ENCODE peak calls at places on chromosome 3, in nine cellular contexts. Z, A, F, L, Y, O, R, Q and G are unnamed samples.

GRCh38 chr3:180117381-180118163 is 80.8 kb upstream of the PEX5L start:
- DNase-seq in Z (no peak), A (no peak), F (no peak), L (no peak), Y (no peak), O (no peak), R (no peak), Q (no peak), G (no peak)

GRCh38 chr3:39638286-39638685 is 170.8 kb downstream of the MOBP start:
- DNase-seq in Z (no peak), A (no peak), F (no peak), L (peak), Y (no peak), O (peak), R (peak), Q (no peak), G (no peak)

GRCh38 chr3:57778499-57778898 is 22.4 kb downstream of the SLMAP start:
- DNase-seq in Z (no peak), A (no peak), F (no peak), L (no peak), Y (no peak), O (peak), R (no peak), Q (no peak), G (no peak)

GRCh38 chr3:127671523-127672428 is 976 bp upstream of the ABTB1 start:
- DNase-seq in Z (peak), A (no peak), F (peak), L (no peak), Y (peak), O (no peak), R (no peak), Q (no peak), G (no peak)

GRCh38 chr3:138051946-138052802 is 42.2 kb downstream of the CLDN18 start:
- DNase-seq in Z (no peak), A (peak), F (peak), L (peak), Y (peak), O (peak), R (peak), Q (peak), G (no peak)

GRCh38 chr3:39637807-39638206 is 170.3 kb downstream of the MOBP start:
- DNase-seq in Z (no peak), A (no peak), F (no peak), L (peak), Y (peak), O (peak), R (peak), Q (no peak), G (no peak)

GRCh38 chr3:16461463-16462245 is 51.8 kb downstream of the RFTN1 start:
- DNase-seq in Z (no peak), A (no peak), F (no peak), L (no peak), Y (no peak), O (no peak), R (no peak), Q (no peak), G (no peak)

GRCh38 chr3:182364323-182364722 is 429.0 kb upstream of the ATP11B start:
- DNase-seq in Z (no peak), A (no peak), F (no peak), L (no peak), Y (no peak), O (no peak), R (no peak), Q (no peak), G (no peak)

GRCh38 chr3:139107424-139108252 is 62.9 kb upstream of the PRR23C start:
- DNase-seq in Z (no peak), A (no peak), F (no peak), L (no peak), Y (no peak), O (no peak), R (no peak), Q (no peak), G (no peak)

GRCh38 chr3:96813820-96814580 is 394 bp upstream of the EPHA6 start:
- DNase-seq in Z (peak), A (peak), F (peak), L (peak), Y (peak), O (peak), R (peak), Q (peak), G (peak)

DNA sequence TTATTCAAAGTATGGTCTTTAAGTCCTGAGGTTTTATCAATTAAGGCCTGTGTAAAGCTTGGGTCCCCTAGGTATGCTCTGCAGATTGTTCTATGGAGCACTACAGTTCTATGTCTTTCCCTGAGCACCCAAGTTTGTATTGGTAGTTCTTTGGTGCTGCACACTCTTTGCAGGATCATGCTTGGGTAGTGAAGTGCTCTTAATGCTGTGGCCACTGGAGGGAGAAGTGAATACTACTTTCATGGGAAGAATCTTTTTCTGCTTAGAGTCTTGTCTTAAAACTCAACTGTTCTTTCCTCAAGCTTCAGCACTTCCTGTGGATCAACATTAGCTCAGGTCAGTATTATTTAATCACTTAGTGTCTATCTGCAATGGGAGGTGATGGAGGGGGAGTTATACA is 93.6 kb upstream of the CFAP20DC start:
- DNase-seq in Z (no peak), A (no peak), F (no peak), L (peak), Y (no peak), O (peak), R (no peak), Q (no peak), G (no peak)
- TF ChIP-seq CTCF in Z (no peak), A (peak), F (no peak), L (peak), Y (no peak), O (no peak), R (no peak), Q (no peak), G (peak)

GRCh38 chr3:43086460-43087165 is 19.3 kb downstream of the POMGNT2 start:
- DNase-seq in Z (no peak), A (no peak), F (no peak), L (peak), Y (no peak), O (no peak), R (no peak), Q (no peak), G (no peak)

GRCh38 chr3:43089081-43089480 is 16.8 kb downstream of the POMGNT2 start:
- DNase-seq in Z (no peak), A (no peak), F (no peak), L (no peak), Y (no peak), O (no peak), R (no peak), Q (no peak), G (no peak)

GRCh38 chr3:43090238-43090637 is 15.6 kb downstream of the POMGNT2 start:
- DNase-seq in Z (no peak), A (no peak), F (no peak), L (no peak), Y (no peak), O (no peak), R (no peak), Q (no peak), G (no peak)

GRCh38 chr3:43091481-43091880 is 14.4 kb downstream of the POMGNT2 start:
- DNase-seq in Z (no peak), A (no peak), F (no peak), L (no peak), Y (no peak), O (no peak), R (no peak), Q (no peak), G (no peak)

DNA sequence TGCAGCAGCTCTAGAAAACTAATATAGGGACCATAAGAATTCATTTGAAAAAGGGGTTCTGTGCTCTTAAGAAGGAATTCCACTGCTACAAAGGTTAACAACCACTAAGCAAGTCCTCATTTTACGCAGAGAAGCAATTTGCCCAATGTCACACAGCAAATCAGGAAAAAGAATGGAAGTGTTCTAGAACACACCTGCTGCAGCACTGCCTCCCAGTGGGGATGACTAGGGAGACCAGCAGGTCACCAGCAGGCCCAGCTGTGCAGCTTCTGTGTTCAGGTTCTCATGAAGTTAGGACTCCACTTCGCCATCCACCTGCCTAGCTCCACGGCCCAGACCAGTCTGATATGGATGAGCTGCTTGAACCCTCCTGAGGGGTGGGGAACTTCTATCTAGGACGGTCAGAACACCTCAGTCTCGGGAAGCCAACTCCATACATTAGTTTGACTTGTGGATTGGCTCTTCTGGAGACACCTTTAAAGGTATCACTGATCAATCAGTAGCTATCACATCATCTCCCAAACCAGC is 18.6 kb downstream of the POMGNT2 start:
- DNase-seq in Z (no peak), A (no peak), F (no peak), L (no peak), Y (no peak), O (no peak), R (peak), Q (no peak), G (no peak)
- TF ChIP-seq CTCF in Z (no peak), A (no peak), F (no peak), L (peak), Y (no peak), O (peak), R (no peak), Q (no peak), G (no peak)

DNA sequence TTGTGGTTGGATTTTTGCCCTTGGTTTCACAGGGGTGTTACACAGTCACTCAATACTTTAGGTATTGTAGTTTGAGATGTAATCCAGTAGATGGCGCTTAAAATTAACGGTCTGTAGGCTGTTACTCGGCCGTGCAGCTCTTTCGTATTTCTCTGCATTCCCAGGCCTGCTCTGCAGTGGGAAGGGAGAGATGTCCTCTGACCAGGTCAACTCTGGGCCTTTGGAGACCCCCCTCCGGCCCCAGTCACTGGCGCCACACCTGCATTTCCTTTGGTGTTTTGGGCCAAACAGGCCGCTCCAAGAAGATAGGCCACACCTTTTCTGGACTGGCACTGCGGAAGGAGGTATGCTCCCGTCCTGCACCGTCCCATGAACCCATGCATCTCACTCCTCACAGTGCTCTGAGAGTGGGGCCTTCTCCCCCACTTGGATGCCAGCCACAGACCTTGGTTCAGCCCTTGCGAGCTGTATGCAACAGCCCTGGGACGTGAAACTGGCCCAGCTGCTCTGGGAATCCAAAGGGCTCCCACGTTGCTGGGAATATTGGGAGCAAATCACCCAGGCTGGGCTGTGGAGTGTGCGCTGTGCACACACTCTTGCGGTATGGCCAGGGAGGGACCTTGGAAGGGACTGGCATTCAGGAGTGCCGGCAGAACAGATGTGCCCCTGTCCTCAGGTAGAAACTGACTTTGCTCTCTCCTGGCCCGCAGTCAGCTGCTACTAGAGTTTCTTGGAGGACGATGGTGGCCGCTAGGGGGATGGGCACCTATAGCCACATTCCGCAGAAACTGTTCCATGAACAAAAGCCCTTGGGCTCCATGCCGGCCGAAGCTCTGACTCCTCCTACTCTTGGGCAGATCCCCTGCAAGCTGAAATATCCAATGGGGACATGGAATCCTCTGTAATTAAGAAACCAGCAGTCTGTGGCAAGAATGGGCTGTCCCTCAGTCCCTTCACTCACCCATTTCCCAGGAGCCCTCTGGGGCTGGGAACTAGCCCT is 410.5 kb upstream of the CADM2 start:
- DNase-seq in Z (peak), A (peak), F (no peak), L (peak), Y (no peak), O (peak), R (peak), Q (peak), G (no peak)
- TF ChIP-seq CTCF in Z (peak), A (peak), F (no peak), L (peak), Y (peak), O (no peak), R (peak), Q (peak), G (peak)

DNA sequence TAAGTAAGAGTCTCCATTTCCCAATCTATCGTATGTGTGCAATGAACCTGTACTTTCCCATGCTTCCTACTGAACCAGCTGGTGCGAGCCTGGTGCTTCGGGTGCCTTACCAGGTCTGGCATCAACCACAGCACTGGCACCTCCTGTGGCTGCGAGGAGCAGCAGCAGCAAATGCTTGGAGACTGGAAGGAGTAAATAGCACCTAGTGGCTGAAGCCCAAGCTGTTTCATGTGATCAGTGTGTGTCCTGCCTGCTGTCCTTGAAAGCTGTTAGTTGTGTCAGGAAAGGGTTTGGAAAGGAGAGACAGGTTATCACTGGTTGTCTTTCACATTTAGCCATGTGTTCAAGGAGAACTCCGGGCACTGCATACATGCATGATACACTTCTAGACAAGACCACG is 31.8 kb downstream of the PCOLCE2 start:
- DNase-seq in Z (peak), A (no peak), F (no peak), L (peak), Y (no peak), O (peak), R (peak), Q (peak), G (no peak)
- TF ChIP-seq CTCF in Z (peak), A (no peak), F (no peak), L (peak), Y (no peak), O (no peak), R (no peak), Q (no peak), G (peak)

GRCh38 chr3:62051506-62051905 is 321.8 kb downstream of the FEZF2 start:
- DNase-seq in Z (no peak), A (no peak), F (no peak), L (peak), Y (peak), O (peak), R (peak), Q (peak), G (no peak)
- TF ChIP-seq CTCF in Z (no peak), A (peak), F (no peak), L (peak), Y (no peak), O (peak), R (peak), Q (no peak), G (peak)

GRCh38 chr3:191762323-191762960 is 301.5 kb downstream of the PYDC2 start:
- DNase-seq in Z (no peak), A (no peak), F (no peak), L (peak), Y (no peak), O (peak), R (peak), Q (no peak), G (no peak)

DNA sequence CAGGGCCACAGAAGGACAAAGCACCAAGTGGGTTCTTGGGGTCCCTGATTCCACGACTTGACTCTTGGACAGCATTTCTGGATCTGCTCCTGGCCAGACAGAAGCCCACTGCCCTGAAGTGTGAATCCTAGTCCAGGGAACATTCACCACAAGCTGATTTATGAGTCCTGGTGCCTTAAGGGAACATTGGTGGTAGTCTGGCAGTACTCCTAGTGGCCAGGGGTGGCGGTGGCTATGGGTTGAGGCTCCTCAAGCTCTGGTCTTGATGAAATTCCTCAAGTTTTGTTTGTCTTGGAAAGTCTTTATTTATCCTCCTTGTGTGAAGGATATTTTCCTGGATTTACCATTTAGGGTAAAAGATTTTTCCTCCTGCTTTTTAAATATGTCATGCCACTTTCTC is 307.5 kb downstream of the PYDC2 start:
- DNase-seq in Z (no peak), A (no peak), F (no peak), L (no peak), Y (no peak), O (no peak), R (no peak), Q (peak), G (no peak)
- TF ChIP-seq CTCF in Z (no peak), A (no peak), F (no peak), L (no peak), Y (no peak), O (no peak), R (no peak), Q (no peak), G (no peak)

GRCh38 chr3:158909870-158910269 is 108.0 kb downstream of the MFSD1 start:
- DNase-seq in Z (no peak), A (no peak), F (no peak), L (peak), Y (no peak), O (no peak), R (no peak), Q (no peak), G (no peak)

GRCh38 chr3:158912188-158912587 is 110.3 kb downstream of the MFSD1 start:
- DNase-seq in Z (no peak), A (no peak), F (no peak), L (no peak), Y (no peak), O (no peak), R (no peak), Q (no peak), G (no peak)

GRCh38 chr3:158912621-158913020 is 110.8 kb downstream of the MFSD1 start:
- DNase-seq in Z (no peak), A (no peak), F (no peak), L (no peak), Y (no peak), O (no peak), R (no peak), Q (no peak), G (no peak)

GRCh38 chr3:158908187-158908762 is 106.4 kb downstream of the MFSD1 start:
- DNase-seq in Z (no peak), A (no peak), F (no peak), L (no peak), Y (no peak), O (no peak), R (no peak), Q (no peak), G (no peak)

DNA sequence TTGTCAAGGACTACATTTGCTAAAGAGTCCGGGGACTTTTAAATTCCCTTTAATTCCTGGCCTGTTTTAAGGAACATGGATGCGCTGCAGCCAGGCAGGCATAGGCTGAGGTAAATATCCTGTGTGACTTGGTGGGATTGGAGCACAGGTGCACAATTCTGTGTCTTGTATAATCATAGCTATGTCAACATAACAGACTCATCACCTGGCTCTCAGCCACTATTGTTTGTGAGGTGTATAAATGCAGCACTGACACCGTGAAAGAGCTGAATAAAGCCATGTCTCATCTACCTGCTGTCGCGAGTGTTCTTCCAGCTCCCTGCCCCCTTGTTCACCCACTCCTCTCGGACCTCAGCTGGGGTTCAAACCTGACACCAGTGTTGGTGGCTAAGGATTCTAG is 109.7 kb downstream of the MFSD1 start:
- DNase-seq in Z (no peak), A (no peak), F (no peak), L (peak), Y (no peak), O (no peak), R (no peak), Q (no peak), G (no peak)
- TF ChIP-seq CTCF in Z (no peak), A (no peak), F (no peak), L (no peak), Y (no peak), O (no peak), R (no peak), Q (no peak), G (no peak)